ENCODE peak calls at places on chromosomes 2 and 18, in eight cellular contexts. Y, Z, I, W, S, M, U and X are unnamed samples.

GRCh38 chr2:187349328-187349944 is 98.6 kb downstream of the CALCRL start:
- DNase-seq in Y (no peak), Z (no peak), I (no peak), W (peak), S (no peak), M (peak), U (no peak), X (no peak)

GRCh38 chr18:21489919-21490495 is 110.5 kb downstream of the ESCO1 start:
- DNase-seq in Y (no peak), Z (no peak), I (no peak), W (no peak), S (no peak), M (no peak), U (no peak), X (no peak)

GRCh38 chr2:226477221-226478120 is 322.1 kb downstream of the IRS1 start:
- DNase-seq in Y (no peak), Z (no peak), I (no peak), W (no peak), S (no peak), M (no peak), U (no peak), X (no peak)

GRCh38 chr18:76467371-76468190 is 27.5 kb downstream of the ZNF516 start:
- DNase-seq in Y (no peak), Z (no peak), I (no peak), W (peak), S (no peak), M (peak), U (no peak), X (no peak)

GRCh38 chr18:56565596-56566355 is 72.6 kb downstream of the TXNL1 start:
- DNase-seq in Y (no peak), Z (no peak), I (no peak), W (peak), S (no peak), M (peak), U (no peak), X (no peak)

GRCh38 chr18:48640566-48641270 is 101.9 kb downstream of the CTIF start:
- DNase-seq in Y (no peak), Z (no peak), I (no peak), W (peak), S (no peak), M (no peak), U (no peak), X (no peak)

GRCh38 chr2:30569991-30570390 is 122.9 kb downstream of the LCLAT1 start:
- DNase-seq in Y (no peak), Z (no peak), I (no peak), W (peak), S (no peak), M (peak), U (no peak), X (no peak)

GRCh38 chr2:41922177-41922576 is 125.6 kb upstream of the PKDCC start:
- DNase-seq in Y (no peak), Z (no peak), I (peak), W (peak), S (no peak), M (no peak), U (no peak), X (no peak)

GRCh38 chr2:160510617-160511016 is 17.0 kb upstream of the RBMS1 start:
- DNase-seq in Y (no peak), Z (no peak), I (no peak), W (no peak), S (no peak), M (peak), U (no peak), X (no peak)

GRCh38 chr18:59070181-59070912 is 69.3 kb upstream of the SEC11C start:
- DNase-seq in Y (peak), Z (peak), I (peak), W (peak), S (peak), M (peak), U (peak), X (peak)

GRCh38 chr18:42067527-42067926 is 112.5 kb downstream of the PIK3C3 start:
- DNase-seq in Y (no peak), Z (no peak), I (no peak), W (no peak), S (no peak), M (no peak), U (no peak), X (no peak)

GRCh38 chr2:130796280-130796679 is 40.4 kb upstream of the ARHGEF4 start:
- DNase-seq in Y (no peak), Z (no peak), I (no peak), W (no peak), S (no peak), M (no peak), U (no peak), X (no peak)

GRCh38 chr2:55877101-55877500 is 46.5 kb downstream of the EFEMP1 start:
- DNase-seq in Y (no peak), Z (no peak), I (no peak), W (no peak), S (no peak), M (no peak), U (no peak), X (no peak)

GRCh38 chr2:219282375-219282774 is 3.2 kb downstream of the DNAJB2 start:
- DNase-seq in Y (no peak), Z (no peak), I (peak), W (no peak), S (no peak), M (no peak), U (no peak), X (no peak)

GRCh38 chr2:73922681-73923080 is 4.0 kb upstream of the DGUOK start:
- DNase-seq in Y (no peak), Z (no peak), I (no peak), W (no peak), S (no peak), M (no peak), U (no peak), X (no peak)

GRCh38 chr2:204909791-204910190 is 364.5 kb downstream of the PARD3B start:
- DNase-seq in Y (no peak), Z (no peak), I (no peak), W (no peak), S (no peak), M (no peak), U (no peak), X (no peak)

GRCh38 chr18:36075862-36076587 is 8.7 kb upstream of the RPRD1A start:
- DNase-seq in Y (peak), Z (peak), I (no peak), W (peak), S (no peak), M (peak), U (no peak), X (no peak)

GRCh38 chr2:20633794-20634259 is 17.1 kb downstream of the HS1BP3 start:
- DNase-seq in Y (peak), Z (no peak), I (no peak), W (no peak), S (no peak), M (no peak), U (no peak), X (no peak)

GRCh38 chr2:231701456-231702373 is 6.6 kb upstream of the PTMA start:
- DNase-seq in Y (peak), Z (no peak), I (no peak), W (peak), S (no peak), M (peak), U (no peak), X (no peak)

GRCh38 chr2:152134488-152135280 is 35.8 kb upstream of the CACNB4 start:
- DNase-seq in Y (no peak), Z (no peak), I (no peak), W (peak), S (no peak), M (peak), U (no peak), X (no peak)

GRCh38 chr2:161321944-161322343 is 13.7 kb downstream of the PSMD14 start:
- DNase-seq in Y (no peak), Z (no peak), I (peak), W (no peak), S (no peak), M (peak), U (no peak), X (no peak)

GRCh38 chr2:188444106-188444835 is 152.6 kb downstream of the GULP1 start:
- DNase-seq in Y (no peak), Z (no peak), I (no peak), W (peak), S (no peak), M (peak), U (no peak), X (no peak)

GRCh38 chr2:147464737-147465437 is 379.9 kb upstream of the ACVR2A start:
- DNase-seq in Y (no peak), Z (no peak), I (no peak), W (peak), S (no peak), M (no peak), U (no peak), X (no peak)

GRCh38 chr18:50312296-50313030 is 25.0 kb upstream of the CXXC1 start:
- DNase-seq in Y (no peak), Z (no peak), I (no peak), W (no peak), S (no peak), M (no peak), U (no peak), X (no peak)

GRCh38 chr2:26033270-26033768 is 565 bp upstream of the RAB10 start:
- DNase-seq in Y (peak), Z (peak), I (peak), W (peak), S (peak), M (peak), U (no peak), X (no peak)

GRCh38 chr18:35671952-35672603 is 90.5 kb downstream of the GALNT1 start:
- DNase-seq in Y (no peak), Z (no peak), I (no peak), W (peak), S (no peak), M (peak), U (no peak), X (no peak)

GRCh38 chr2:42906557-42907380 is 114.4 kb upstream of the HAAO start:
- DNase-seq in Y (no peak), Z (no peak), I (no peak), W (peak), S (no peak), M (no peak), U (no peak), X (peak)

GRCh38 chr2:32135409-32135808 is 30.3 kb upstream of the SLC30A6 start:
- DNase-seq in Y (no peak), Z (peak), I (no peak), W (peak), S (no peak), M (peak), U (no peak), X (no peak)

GRCh38 chr2:120209427-120210233 is 13.6 kb downstream of the TMEM185B start:
- DNase-seq in Y (no peak), Z (no peak), I (no peak), W (no peak), S (no peak), M (no peak), U (no peak), X (peak)